ENCODE peak calls at places on chromosomes 11 and 22, in seven cellular contexts. Z is thoracic aorta; X is CD8-positive, alpha-beta T cell; Y is cardiac muscle cell; O is CD8-positive, alpha-beta memory T cell; C is lung; H is IMR-90. V is an unnamed sample. For H3K9me3 and H3K4me1, the result is how much of the 10 kb centered on the place peaks cover.

GRCh38 chr22:49815641-49816071 is 12.0 kb downstream of the BRD1 start:
- DNase-seq in Z (no peak), X (no peak), Y (no peak), O (no peak), C (no peak), H (peak), V (no peak)

GRCh38 chr11:74462009-74462408 is 5.3 kb downstream of the KCNE3 start:
- DNase-seq in Z (peak), X (no peak), Y (no peak), O (no peak), C (peak), H (no peak), V (peak)

GRCh38 chr11:12259956-12260355 is 117.4 kb upstream of the PARVA start:
- DNase-seq in Z (no peak), X (no peak), Y (no peak), O (no peak), C (no peak), H (no peak), V (no peak)

GRCh38 chr11:76689313-76689712 is 18.8 kb upstream of the LRRC32 start:
- DNase-seq in Z (no peak), X (no peak), Y (no peak), O (no peak), C (no peak), H (no peak), V (no peak)

GRCh38 chr22:19066531-19067271 is 55.5 kb downstream of the DGCR2 start:
- DNase-seq in Z (no peak), X (no peak), Y (no peak), O (no peak), C (no peak), H (peak), V (no peak)

GRCh38 chr22:46045459-46046298 is 68.7 kb upstream of the WNT7B start:
- DNase-seq in Z (no peak), X (no peak), Y (no peak), O (no peak), C (no peak), H (no peak), V (no peak)

GRCh38 chr11:36455658-36456111 is 54.4 kb downstream of the TRAF6 start:
- DNase-seq in Z (peak), X (no peak), Y (peak), O (no peak), C (no peak), H (peak), V (peak)

GRCh38 chr22:47193606-47194316 is 431.3 kb downstream of the TBC1D22A start:
- DNase-seq in Z (no peak), X (no peak), Y (no peak), O (no peak), C (no peak), H (no peak), V (no peak)

GRCh38 chr11:45025716-45026492 is 75.2 kb upstream of the TP53I11 start:
- DNase-seq in Z (no peak), X (peak), Y (no peak), O (no peak), C (no peak), H (peak), V (no peak)

GRCh38 chr11:66868726-66869291 is 11.9 kb downstream of the LRFN4 start:
- DNase-seq in Z (no peak), X (peak), Y (peak), O (peak), C (peak), H (no peak), V (peak)

GRCh38 chr11:1060885-1061616 is 13.6 kb upstream of the MUC2 start:
- DNase-seq in Z (no peak), X (no peak), Y (no peak), O (no peak), C (no peak), H (peak), V (peak)

GRCh38 chr22:48887394-48888332 is 940.0 kb downstream of the BRD1 start:
- DNase-seq in Z (no peak), X (no peak), Y (no peak), O (no peak), C (no peak), H (no peak), V (no peak)

DNA sequence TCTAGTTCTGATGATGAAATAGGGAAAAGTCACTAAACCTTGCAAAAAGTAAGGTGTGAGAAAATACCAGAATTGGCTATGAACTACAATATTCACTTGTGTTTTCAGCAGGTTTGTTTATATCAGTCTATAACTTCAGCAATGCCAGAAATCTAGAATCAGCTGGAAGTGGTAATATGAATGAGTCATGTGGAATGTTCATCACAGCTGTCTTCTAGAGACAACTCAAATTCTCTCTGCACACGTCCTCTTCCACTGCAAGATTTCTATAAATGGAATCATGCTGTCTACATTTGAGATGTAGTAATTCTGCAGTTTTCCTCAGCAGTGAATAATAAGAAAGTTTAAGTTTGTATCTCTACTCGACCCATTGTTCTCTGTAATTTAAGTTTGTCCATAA is 89.9 kb downstream of the OR4A15 start:
- DNase-seq in Z (no peak), X (no peak), Y (no peak), O (no peak), C (no peak), H (no peak), V (no peak)
- H3K9me3 ChIP-seq in Z (under half), X (under half), Y (under half), O (under half), C (under half), H (under half), V (under half)

GRCh38 chr22:17823964-17824363 is 49.7 kb upstream of the BID start:
- DNase-seq in Z (no peak), X (no peak), Y (no peak), O (no peak), C (no peak), H (no peak), V (no peak)
- H3K4me1 ChIP-seq in Z (under half), X (under half), Y (under half), O (under half), C (under half), H (under half), V (under half)

DNA sequence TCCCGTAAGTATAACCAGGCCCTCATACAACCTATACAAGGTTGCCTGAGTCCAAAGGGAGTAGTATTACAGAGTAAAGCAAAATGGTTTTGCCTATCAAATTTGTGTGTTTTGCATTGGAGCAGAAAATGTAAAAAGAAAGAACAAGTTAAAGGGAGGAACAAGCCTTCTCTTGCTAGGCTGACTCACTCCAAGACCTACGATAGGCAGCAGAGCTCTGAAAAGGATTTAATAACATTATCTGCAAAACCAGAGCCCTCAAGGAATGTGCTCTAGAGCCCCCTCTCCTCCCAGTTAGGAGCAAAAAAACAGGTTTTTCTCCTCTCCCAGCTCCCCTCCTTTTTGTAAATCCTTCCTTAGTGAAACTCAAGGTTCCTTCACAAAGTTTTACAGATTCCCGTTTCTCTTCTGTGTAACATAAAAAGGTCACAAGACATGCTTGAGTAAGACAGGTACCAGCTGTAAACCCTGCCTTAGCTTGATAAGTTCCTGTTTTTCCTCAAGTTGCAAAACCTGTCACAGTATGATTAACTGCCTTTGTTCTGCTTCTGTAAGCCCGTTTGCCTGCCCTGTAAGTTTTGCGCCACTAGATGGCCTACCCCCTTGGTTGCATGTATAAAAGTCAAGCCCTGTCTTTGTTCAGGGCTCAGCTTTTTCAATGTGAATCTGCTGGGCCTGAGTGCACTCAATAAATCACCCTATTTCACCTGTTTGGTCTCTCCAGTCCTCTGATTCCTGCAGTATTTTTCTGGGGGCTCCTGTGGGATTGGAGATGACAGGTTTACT is 498.2 kb downstream of the KCNA4 start:
- DNase-seq in Z (no peak), X (no peak), Y (no peak), O (no peak), C (no peak), H (no peak), V (no peak)
- H3K9me3 ChIP-seq in Z (under half), X (under half), Y (under half), O (under half), C (under half), H (under half), V (under half)

GRCh38 chr11:61697093-61697492 is 16.9 kb downstream of the DAGLA start:
- DNase-seq in Z (no peak), X (no peak), Y (no peak), O (no peak), C (no peak), H (no peak), V (no peak)

GRCh38 chr11:61693897-61694840 is 14.0 kb downstream of the DAGLA start:
- DNase-seq in Z (no peak), X (no peak), Y (no peak), O (no peak), C (no peak), H (no peak), V (peak)

GRCh38 chr11:61696602-61697001 is 16.4 kb downstream of the DAGLA start:
- DNase-seq in Z (no peak), X (no peak), Y (no peak), O (peak), C (no peak), H (no peak), V (no peak)

GRCh38 chr11:61695917-61696316 is 15.7 kb downstream of the DAGLA start:
- DNase-seq in Z (peak), X (peak), Y (no peak), O (peak), C (peak), H (peak), V (peak)

GRCh38 chr11:61694971-61695706 is 14.9 kb downstream of the DAGLA start:
- DNase-seq in Z (no peak), X (no peak), Y (peak), O (no peak), C (peak), H (no peak), V (no peak)
- H3K4me1 ChIP-seq in Z (under half), X (under half), Y (under half), O (under half), C (under half), H (under half), V (under half)

DNA sequence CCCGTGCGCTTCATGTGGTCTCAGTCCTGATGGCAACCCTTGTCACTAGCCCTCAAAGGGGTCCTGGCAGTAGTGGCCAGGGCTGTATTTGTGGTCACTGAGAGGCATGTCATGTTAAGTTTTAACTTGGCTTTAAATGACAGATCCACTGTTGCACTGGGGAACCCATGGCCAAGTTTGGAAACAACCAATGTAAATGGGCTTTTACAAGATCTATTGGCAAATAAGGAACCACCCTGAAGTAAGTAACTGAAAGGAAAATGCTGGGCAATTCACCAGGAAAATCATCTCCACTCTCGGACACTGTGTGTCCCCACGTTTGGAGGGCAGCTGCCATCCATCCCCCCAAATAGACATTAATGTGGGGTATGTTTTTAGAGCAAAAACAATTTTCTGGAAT is 8.4 kb downstream of the YPEL1 start:
- DNase-seq in Z (no peak), X (no peak), Y (no peak), O (no peak), C (no peak), H (no peak), V (no peak)
- H3K9me3 ChIP-seq in Z (under half), X (under half), Y (under half), O (under half), C (under half), H (under half), V (under half)

DNA sequence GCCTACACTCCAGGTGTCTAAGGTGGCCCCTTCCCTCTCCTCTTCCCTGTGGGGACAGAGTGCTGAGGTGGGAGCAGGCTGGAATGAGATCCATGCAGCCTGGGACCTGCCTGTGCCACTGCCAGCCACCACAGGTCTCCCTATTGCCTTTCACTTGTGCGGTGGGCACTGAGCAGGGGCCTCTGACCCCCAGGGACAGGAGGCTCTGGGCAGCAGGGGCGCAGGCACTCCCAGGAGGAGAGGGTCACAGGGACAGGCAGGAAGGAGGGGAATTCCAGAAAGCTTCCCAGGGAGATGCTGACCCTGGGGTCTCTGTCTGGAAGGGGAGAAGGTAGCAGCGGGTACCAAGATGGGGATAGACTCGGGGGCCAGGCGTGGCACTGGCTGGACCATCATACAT is 228.5 kb upstream of the B3GAT1 start:
- DNase-seq in Z (no peak), X (no peak), Y (no peak), O (no peak), C (no peak), H (no peak), V (no peak)
- H3K4me1 ChIP-seq in Z (under half), X (under half), Y (under half), O (under half), C (under half), H (under half), V (under half)

GRCh38 chr11:70806461-70807194 is 408.3 kb downstream of the CTTN start:
- DNase-seq in Z (no peak), X (no peak), Y (no peak), O (no peak), C (no peak), H (no peak), V (no peak)
- H3K9me3 ChIP-seq in Z (under half), X (under half), Y (under half), O (under half), C (under half), H (under half), V (under half)

DNA sequence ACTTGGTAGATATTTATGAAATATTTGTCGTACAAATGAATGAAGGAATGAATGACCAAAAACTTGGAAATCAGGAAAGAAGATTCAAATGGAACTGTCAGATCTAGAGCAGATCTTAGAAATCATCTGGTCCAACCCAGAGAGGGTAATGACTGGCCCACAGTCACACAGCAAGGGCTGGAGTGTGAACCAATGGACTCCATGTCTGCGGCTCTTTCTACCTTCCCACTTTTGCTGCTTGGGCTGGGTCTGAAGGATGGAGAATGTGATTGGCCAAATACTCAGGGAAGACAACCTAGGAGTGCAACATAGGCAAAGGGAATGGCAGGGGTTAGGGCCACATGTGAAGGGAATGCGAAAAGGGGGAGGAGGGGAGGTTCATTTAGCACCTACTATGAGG is 5.8 kb upstream of the DGKZ start:
- DNase-seq in Z (no peak), X (no peak), Y (no peak), O (no peak), C (no peak), H (no peak), V (no peak)
- H3K4me1 ChIP-seq in Z (under half), X (under half), Y (under half), O (half or more), C (under half), H (under half), V (under half)

DNA sequence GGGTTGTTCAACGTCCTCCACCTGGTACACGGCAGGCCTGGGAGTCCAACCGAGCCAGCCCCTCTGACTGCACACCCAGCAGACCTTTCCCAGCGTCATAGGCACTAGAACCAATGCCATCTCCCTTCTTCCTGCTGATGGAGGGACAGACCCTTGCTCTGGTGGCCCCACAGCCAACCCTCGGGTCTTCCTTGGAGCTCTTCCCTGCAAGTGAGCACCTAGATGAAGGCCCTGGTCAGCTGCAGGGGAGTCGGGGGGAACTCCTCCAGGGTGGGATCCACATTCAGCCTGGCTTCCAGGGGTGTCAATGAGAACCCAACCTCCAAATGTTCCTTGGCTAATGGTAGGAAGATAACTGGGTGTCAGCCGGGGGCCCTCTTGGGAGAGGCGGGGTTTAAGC is 55.9 kb upstream of the SHISAL1 start:
- DNase-seq in Z (no peak), X (no peak), Y (no peak), O (no peak), C (no peak), H (no peak), V (no peak)
- H3K9me3 ChIP-seq in Z (under half), X (under half), Y (under half), O (under half), C (under half), H (under half), V (under half)

GRCh38 chr22:24159650-24160049 is 21.6 kb upstream of the SUSD2 start:
- DNase-seq in Z (no peak), X (no peak), Y (no peak), O (no peak), C (no peak), H (no peak), V (no peak)
- H3K4me1 ChIP-seq in Z (half or more), X (half or more), Y (under half), O (under half), C (under half), H (under half), V (under half)

V was measured in small intestine.